ENCODE peak calls at places on chromosomes 2 and 18, in four cellular contexts. R is neuronal stem cell, G is K562, F is fibroblast of lung. B is an unnamed sample.

GRCh38 chr2:83730258-83730657 is 728.8 kb downstream of the SUCLG1 start:
- DNase-seq in R (no peak), G (no peak), F (no peak), B (no peak)

GRCh38 chr2:3476386-3477033 is 42.8 kb downstream of the ADI1 start:
- DNase-seq in R (no peak), G (no peak), F (peak), B (no peak)

GRCh38 chr2:105517814-105518705 is 119.2 kb upstream of the FHL2 start:
- DNase-seq in R (no peak), G (no peak), F (peak), B (no peak)

GRCh38 chr2:240434728-240435456 is 571 bp upstream of the GPC1 start:
- DNase-seq in R (peak), G (peak), F (peak), B (peak)

GRCh38 chr18:62165583-62165982 is 21.3 kb downstream of the PIGN start:
- DNase-seq in R (no peak), G (no peak), F (peak), B (no peak)

GRCh38 chr2:167929461-167929860 is 317.9 kb downstream of the STK39 start:
- DNase-seq in R (no peak), G (no peak), F (no peak), B (no peak)

GRCh38 chr18:28045176-28045810 is 131.6 kb downstream of the CDH2 start:
- DNase-seq in R (no peak), G (no peak), F (peak), B (peak)

GRCh38 chr18:50747849-50748242 is 72.0 kb downstream of the MRO start:
- DNase-seq in R (no peak), G (no peak), F (no peak), B (no peak)

GRCh38 chr2:81714817-81715216 is 1410.3 kb upstream of the LRRTM1 start:
- DNase-seq in R (no peak), G (no peak), F (peak), B (no peak)

GRCh38 chr18:6644841-6645240 is 84.7 kb upstream of the ARHGAP28 start:
- DNase-seq in R (no peak), G (no peak), F (no peak), B (no peak)
- H3K4me2 ChIP-seq in R (no peak), G (no peak), F (no peak), B (no peak)

DNA sequence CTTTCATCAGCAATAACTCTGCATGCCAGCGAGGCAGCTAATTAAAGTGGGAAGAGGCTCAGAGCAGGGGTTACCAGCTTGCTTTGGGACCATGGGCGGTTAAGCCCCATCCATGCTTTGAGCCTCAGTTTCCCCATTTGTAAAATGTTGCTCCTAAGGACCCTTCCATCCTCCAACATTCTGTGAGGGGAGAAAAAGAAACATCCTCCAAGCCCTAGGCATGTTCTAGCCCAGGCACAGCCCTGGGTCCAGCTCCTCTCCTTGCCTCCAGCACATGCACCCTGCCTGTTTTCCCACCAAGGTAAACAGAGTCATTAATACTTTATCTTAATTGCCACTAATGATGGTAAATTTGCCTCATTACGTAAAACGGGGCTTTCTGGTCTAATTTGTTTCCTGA is 113.3 kb upstream of the MYCN start:
- DNase-seq in R (no peak), G (no peak), F (no peak), B (no peak)
- H3K4me2 ChIP-seq in R (no peak), G (no peak), F (no peak), B (no peak)

DNA sequence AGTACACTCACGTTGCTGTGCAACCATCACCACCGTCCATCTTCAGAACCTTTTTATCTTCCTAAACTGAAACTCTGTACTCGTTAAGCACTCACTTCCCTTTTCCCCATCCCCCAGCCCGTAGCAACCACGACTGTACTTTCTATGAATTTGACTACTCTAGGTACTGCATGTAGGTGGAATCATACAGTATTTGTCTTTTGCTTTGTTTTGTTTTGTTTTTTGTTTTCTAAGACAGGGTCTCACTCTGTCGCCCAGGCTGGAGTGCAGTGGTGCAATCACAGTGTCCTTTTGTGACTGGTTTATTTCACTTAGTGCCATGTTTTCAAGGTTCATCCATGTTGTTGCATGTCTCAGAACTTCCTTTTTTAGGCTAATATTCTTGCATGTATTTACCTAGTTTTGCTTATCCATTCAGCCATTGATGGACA is 7.0 kb upstream of the TYMS start:
- DNase-seq in R (no peak), G (no peak), F (no peak), B (no peak)
- H3K4me2 ChIP-seq in R (no peak), G (peak), F (no peak), B (no peak)

GRCh38 chr2:65368464-65368863 is 63.9 kb downstream of the SPRED2 start:
- DNase-seq in R (no peak), G (no peak), F (no peak), B (no peak)
- H3K4me2 ChIP-seq in R (no peak), G (no peak), F (no peak), B (peak)

GRCh38 chr2:173008786-173009185 is 66.9 kb upstream of the MAP3K20 start:
- DNase-seq in R (no peak), G (no peak), F (no peak), B (no peak)

DNA sequence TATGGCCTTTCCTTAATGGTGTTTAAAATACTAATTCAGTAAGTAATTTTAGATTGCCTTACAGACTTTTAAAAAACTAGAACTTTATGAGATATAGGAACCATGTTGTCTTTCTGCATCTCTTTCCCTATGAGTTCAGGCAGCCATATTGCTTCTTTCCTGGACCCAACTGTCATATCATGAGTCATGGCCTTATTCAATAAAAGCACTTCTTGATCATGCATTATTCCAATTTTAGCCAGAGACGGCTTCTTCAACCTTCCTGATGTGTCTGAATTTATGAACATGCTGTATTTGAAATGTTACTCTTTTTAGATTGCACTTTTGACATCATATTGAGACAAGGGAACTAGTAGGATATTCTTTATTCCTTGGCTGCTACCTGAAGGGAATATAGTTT is 65.4 kb upstream of the MAP3K20 start:
- DNase-seq in R (no peak), G (no peak), F (no peak), B (no peak)
- H3K4me2 ChIP-seq in R (no peak), G (no peak), F (no peak), B (no peak)

GRCh38 chr18:35479911-35480586 is 17.7 kb downstream of the INO80C start:
- DNase-seq in R (no peak), G (no peak), F (no peak), B (no peak)
- H3K4me2 ChIP-seq in R (no peak), G (no peak), F (no peak), B (peak)

GRCh38 chr2:6506311-6507258 is 359.1 kb downstream of the CMPK2 start:
- DNase-seq in R (no peak), G (no peak), F (peak), B (no peak)
- H3K4me2 ChIP-seq in R (no peak), G (no peak), F (no peak), B (no peak)

B was measured in A549.